ENCODE peak calls at places on chromosomes 13 and 19, in six cellular contexts. One of them, this sample, is unnamed. For H3K4me1, the result is how much of the 10 kb centered on the place peaks cover.

GRCh38 chr13:37306778-37307544 is 201.5 kb upstream of the CSNK1A1L start:
- DNase-seq in mesenchymal stem cell: peak
- DNase-seq in heart right ventricle: no peak
- DNase-seq in CD8-positive, alpha-beta T cell: no peak
- DNase-seq in CD8-positive, alpha-beta memory T cell: no peak
- DNase-seq in colonic mucosa: no peak
- DNase-seq in this sample: peak

GRCh38 chr13:58056411-58056810 is 424.9 kb downstream of the PCDH17 start:
- DNase-seq in mesenchymal stem cell: no peak
- DNase-seq in heart right ventricle: no peak
- DNase-seq in CD8-positive, alpha-beta T cell: no peak
- DNase-seq in CD8-positive, alpha-beta memory T cell: no peak
- DNase-seq in colonic mucosa: no peak
- DNase-seq in this sample: no peak

GRCh38 chr19:40807147-40808020 is 8.4 kb downstream of the EGLN2 start:
- DNase-seq in mesenchymal stem cell: no peak
- DNase-seq in heart right ventricle: no peak
- DNase-seq in CD8-positive, alpha-beta T cell: no peak
- DNase-seq in CD8-positive, alpha-beta memory T cell: no peak
- DNase-seq in colonic mucosa: peak
- DNase-seq in this sample: peak

GRCh38 chr19:7197760-7198696 is 96.2 kb downstream of the INSR start:
- DNase-seq in mesenchymal stem cell: peak
- DNase-seq in heart right ventricle: peak
- DNase-seq in CD8-positive, alpha-beta T cell: peak
- DNase-seq in CD8-positive, alpha-beta memory T cell: peak
- DNase-seq in colonic mucosa: peak
- DNase-seq in this sample: peak

GRCh38 chr19:961866-962620 is 22.1 kb upstream of the WDR18 start:
- DNase-seq in mesenchymal stem cell: peak
- DNase-seq in heart right ventricle: no peak
- DNase-seq in CD8-positive, alpha-beta T cell: no peak
- DNase-seq in CD8-positive, alpha-beta memory T cell: no peak
- DNase-seq in colonic mucosa: peak
- DNase-seq in this sample: peak

GRCh38 chr13:42364613-42365000 is 92.7 kb downstream of the AKAP11 start:
- DNase-seq in mesenchymal stem cell: peak
- DNase-seq in heart right ventricle: no peak
- DNase-seq in CD8-positive, alpha-beta T cell: no peak
- DNase-seq in CD8-positive, alpha-beta memory T cell: no peak
- DNase-seq in colonic mucosa: no peak
- DNase-seq in this sample: peak

GRCh38 chr19:28159065-28159464 is 1053.9 kb downstream of the UQCRFS1 start:
- DNase-seq in mesenchymal stem cell: no peak
- DNase-seq in heart right ventricle: no peak
- DNase-seq in CD8-positive, alpha-beta T cell: no peak
- DNase-seq in CD8-positive, alpha-beta memory T cell: no peak
- DNase-seq in colonic mucosa: no peak
- DNase-seq in this sample: no peak

GRCh38 chr13:35818577-35819165 is 312.5 kb downstream of the DCLK1 start:
- DNase-seq in mesenchymal stem cell: peak
- DNase-seq in heart right ventricle: no peak
- DNase-seq in CD8-positive, alpha-beta T cell: no peak
- DNase-seq in CD8-positive, alpha-beta memory T cell: no peak
- DNase-seq in colonic mucosa: no peak
- DNase-seq in this sample: peak

GRCh38 chr13:88103824-88104223 is 432.7 kb downstream of the SLITRK5 start:
- DNase-seq in mesenchymal stem cell: no peak
- DNase-seq in heart right ventricle: no peak
- DNase-seq in CD8-positive, alpha-beta T cell: no peak
- DNase-seq in CD8-positive, alpha-beta memory T cell: no peak
- DNase-seq in colonic mucosa: no peak
- DNase-seq in this sample: no peak

GRCh38 chr13:24995225-24995804 is 100.6 kb upstream of the PABPC3 start:
- DNase-seq in mesenchymal stem cell: peak
- DNase-seq in heart right ventricle: no peak
- DNase-seq in CD8-positive, alpha-beta T cell: no peak
- DNase-seq in CD8-positive, alpha-beta memory T cell: peak
- DNase-seq in colonic mucosa: peak
- DNase-seq in this sample: peak

GRCh38 chr13:111632906-111633305 is 312.5 kb downstream of the TEX29 start:
- DNase-seq in mesenchymal stem cell: no peak
- DNase-seq in heart right ventricle: no peak
- DNase-seq in CD8-positive, alpha-beta T cell: no peak
- DNase-seq in CD8-positive, alpha-beta memory T cell: no peak
- DNase-seq in colonic mucosa: no peak
- DNase-seq in this sample: no peak

GRCh38 chr19:49560358-49560900 is 19.9 kb downstream of the NOSIP start:
- DNase-seq in mesenchymal stem cell: no peak
- DNase-seq in heart right ventricle: no peak
- DNase-seq in CD8-positive, alpha-beta T cell: no peak
- DNase-seq in CD8-positive, alpha-beta memory T cell: no peak
- DNase-seq in colonic mucosa: no peak
- DNase-seq in this sample: peak

GRCh38 chr19:50173144-50173543 is 10.1 kb upstream of the IZUMO2 start:
- DNase-seq in mesenchymal stem cell: no peak
- DNase-seq in heart right ventricle: no peak
- DNase-seq in CD8-positive, alpha-beta T cell: no peak
- DNase-seq in CD8-positive, alpha-beta memory T cell: no peak
- DNase-seq in colonic mucosa: peak
- DNase-seq in this sample: no peak

GRCh38 chr19:56333506-56333905 is 18.9 kb upstream of the ZSCAN5A start:
- DNase-seq in mesenchymal stem cell: peak
- DNase-seq in heart right ventricle: no peak
- DNase-seq in CD8-positive, alpha-beta T cell: no peak
- DNase-seq in CD8-positive, alpha-beta memory T cell: no peak
- DNase-seq in colonic mucosa: peak
- DNase-seq in this sample: no peak

GRCh38 chr13:31588923-31589322 is 150.4 kb upstream of the RXFP2 start:
- DNase-seq in mesenchymal stem cell: no peak
- DNase-seq in heart right ventricle: no peak
- DNase-seq in CD8-positive, alpha-beta T cell: no peak
- DNase-seq in CD8-positive, alpha-beta memory T cell: no peak
- DNase-seq in colonic mucosa: peak
- DNase-seq in this sample: no peak

GRCh38 chr13:113758651-113759524 is at the start of gene TMEM255B:
- DNase-seq in mesenchymal stem cell: peak
- DNase-seq in heart right ventricle: peak
- DNase-seq in CD8-positive, alpha-beta T cell: peak
- DNase-seq in CD8-positive, alpha-beta memory T cell: peak
- DNase-seq in colonic mucosa: peak
- DNase-seq in this sample: peak

GRCh38 chr19:18204394-18205179 is 745 bp upstream of the RAB3A start:
- DNase-seq in mesenchymal stem cell: peak
- DNase-seq in heart right ventricle: peak
- DNase-seq in CD8-positive, alpha-beta T cell: no peak
- DNase-seq in CD8-positive, alpha-beta memory T cell: no peak
- DNase-seq in colonic mucosa: peak
- DNase-seq in this sample: no peak

GRCh38 chr13:59834801-59835200 is 328.9 kb downstream of the DIAPH3 start:
- DNase-seq in mesenchymal stem cell: peak
- DNase-seq in heart right ventricle: no peak
- DNase-seq in CD8-positive, alpha-beta T cell: no peak
- DNase-seq in CD8-positive, alpha-beta memory T cell: no peak
- DNase-seq in colonic mucosa: no peak
- DNase-seq in this sample: no peak

GRCh38 chr19:50601407-50602088 is 33.3 kb upstream of the LRRC4B start:
- DNase-seq in mesenchymal stem cell: no peak
- DNase-seq in heart right ventricle: no peak
- DNase-seq in CD8-positive, alpha-beta T cell: no peak
- DNase-seq in CD8-positive, alpha-beta memory T cell: no peak
- DNase-seq in colonic mucosa: no peak
- DNase-seq in this sample: no peak

GRCh38 chr13:51760592-51760991 is 43.4 kb downstream of the DHRS12 start:
- DNase-seq in mesenchymal stem cell: no peak
- DNase-seq in heart right ventricle: no peak
- DNase-seq in CD8-positive, alpha-beta T cell: no peak
- DNase-seq in CD8-positive, alpha-beta memory T cell: no peak
- DNase-seq in colonic mucosa: no peak
- DNase-seq in this sample: no peak

GRCh38 chr19:35088514-35088913 is 27.1 kb upstream of the FXYD3 start:
- DNase-seq in mesenchymal stem cell: peak
- DNase-seq in heart right ventricle: no peak
- DNase-seq in CD8-positive, alpha-beta T cell: no peak
- DNase-seq in CD8-positive, alpha-beta memory T cell: no peak
- DNase-seq in colonic mucosa: no peak
- DNase-seq in this sample: peak

GRCh38 chr19:48752511-48753365 is at the start of gene FUT1:
- DNase-seq in mesenchymal stem cell: peak
- DNase-seq in heart right ventricle: peak
- DNase-seq in CD8-positive, alpha-beta T cell: no peak
- DNase-seq in CD8-positive, alpha-beta memory T cell: no peak
- DNase-seq in colonic mucosa: peak
- DNase-seq in this sample: peak

GRCh38 chr19:36152061-36152885 is at the start of gene COX7A1:
- DNase-seq in mesenchymal stem cell: no peak
- DNase-seq in heart right ventricle: peak
- DNase-seq in CD8-positive, alpha-beta T cell: no peak
- DNase-seq in CD8-positive, alpha-beta memory T cell: no peak
- DNase-seq in colonic mucosa: no peak
- DNase-seq in this sample: peak

GRCh38 chr13:30107536-30108136 is 199.7 kb downstream of the KATNAL1 start:
- DNase-seq in mesenchymal stem cell: peak
- DNase-seq in heart right ventricle: no peak
- DNase-seq in CD8-positive, alpha-beta T cell: no peak
- DNase-seq in CD8-positive, alpha-beta memory T cell: no peak
- DNase-seq in colonic mucosa: no peak
- DNase-seq in this sample: no peak

GRCh38 chr19:12786149-12786870 is 5.0 kb upstream of the JUNB start:
- DNase-seq in mesenchymal stem cell: peak
- DNase-seq in heart right ventricle: peak
- DNase-seq in CD8-positive, alpha-beta T cell: no peak
- DNase-seq in CD8-positive, alpha-beta memory T cell: no peak
- DNase-seq in colonic mucosa: peak
- DNase-seq in this sample: peak
- H3K4me1 ChIP-seq in mesenchymal stem cell: half or more
- H3K4me1 ChIP-seq in heart right ventricle: half or more
- H3K4me1 ChIP-seq in CD8-positive, alpha-beta T cell: half or more
- H3K4me1 ChIP-seq in CD8-positive, alpha-beta memory T cell: half or more
- H3K4me1 ChIP-seq in colonic mucosa: under half
- H3K4me1 ChIP-seq in this sample: under half

DNA sequence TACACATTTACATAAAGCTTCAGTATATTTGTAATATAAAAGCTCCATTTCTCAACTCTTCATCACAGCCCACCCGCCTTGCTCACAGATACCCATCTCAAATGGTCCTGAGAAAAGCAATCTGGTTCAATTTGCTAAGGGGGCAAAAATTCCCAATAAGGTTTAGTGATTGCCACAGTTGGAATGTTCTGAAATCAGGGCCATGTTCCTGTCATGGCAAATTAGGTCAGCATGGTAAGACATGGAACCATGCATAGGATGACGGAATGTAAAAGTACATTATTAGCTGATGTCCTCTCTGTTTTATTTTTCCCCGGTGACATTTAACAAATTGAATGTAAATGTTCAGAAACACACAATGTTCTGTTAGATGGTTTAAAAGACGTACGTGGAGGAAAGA is 274.3 kb downstream of the MZT1 start:
- DNase-seq in mesenchymal stem cell: no peak
- DNase-seq in heart right ventricle: no peak
- DNase-seq in CD8-positive, alpha-beta T cell: no peak
- DNase-seq in CD8-positive, alpha-beta memory T cell: no peak
- DNase-seq in colonic mucosa: no peak
- DNase-seq in this sample: no peak
- H3K27ac ChIP-seq in mesenchymal stem cell: no peak
- H3K27ac ChIP-seq in heart right ventricle: no peak
- H3K27ac ChIP-seq in CD8-positive, alpha-beta T cell: no peak
- H3K27ac ChIP-seq in CD8-positive, alpha-beta memory T cell: no peak
- H3K27ac ChIP-seq in colonic mucosa: no peak
- H3K27ac ChIP-seq in this sample: no peak

GRCh38 chr13:39590466-39591036 is 12.4 kb downstream of the LHFPL6 start:
- DNase-seq in mesenchymal stem cell: no peak
- DNase-seq in heart right ventricle: no peak
- DNase-seq in CD8-positive, alpha-beta T cell: no peak
- DNase-seq in CD8-positive, alpha-beta memory T cell: no peak
- DNase-seq in colonic mucosa: no peak
- DNase-seq in this sample: no peak
- H3K4me1 ChIP-seq in mesenchymal stem cell: under half
- H3K4me1 ChIP-seq in heart right ventricle: half or more
- H3K4me1 ChIP-seq in CD8-positive, alpha-beta T cell: under half
- H3K4me1 ChIP-seq in CD8-positive, alpha-beta memory T cell: under half
- H3K4me1 ChIP-seq in colonic mucosa: under half
- H3K4me1 ChIP-seq in this sample: under half

DNA sequence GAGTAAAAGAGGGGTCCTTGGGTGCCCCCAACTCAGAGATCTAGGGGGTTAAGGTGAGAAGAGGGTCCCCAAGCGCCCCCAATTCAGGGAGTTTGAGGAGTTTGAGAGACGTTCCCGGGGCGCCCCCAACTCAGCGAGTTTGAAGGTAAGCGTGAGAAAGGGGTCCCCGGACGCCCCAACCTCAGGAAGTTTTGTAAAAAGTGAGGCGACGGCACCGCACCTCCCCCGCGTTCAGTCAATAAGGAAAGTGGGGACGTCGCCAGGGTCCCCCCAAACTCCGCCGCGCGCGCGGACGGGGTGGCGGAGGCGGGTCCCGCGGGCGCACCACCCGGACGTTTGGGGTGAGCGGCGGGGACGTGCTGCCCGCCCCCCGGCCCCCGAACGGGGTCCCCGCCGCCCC is 353 bp downstream of the RFX2 start:
- DNase-seq in mesenchymal stem cell: no peak
- DNase-seq in heart right ventricle: no peak
- DNase-seq in CD8-positive, alpha-beta T cell: no peak
- DNase-seq in CD8-positive, alpha-beta memory T cell: no peak
- DNase-seq in colonic mucosa: peak
- DNase-seq in this sample: peak
- H3K27ac ChIP-seq in mesenchymal stem cell: no peak
- H3K27ac ChIP-seq in heart right ventricle: peak
- H3K27ac ChIP-seq in CD8-positive, alpha-beta T cell: peak
- H3K27ac ChIP-seq in CD8-positive, alpha-beta memory T cell: peak
- H3K27ac ChIP-seq in colonic mucosa: no peak
- H3K27ac ChIP-seq in this sample: peak

This sample was measured in osteoblast.